ENCODE peak calls at places on chromosomes 6 and 20, in six cellular contexts. E is HCT116, C is aorta, M is MM.1S, W is transverse colon, U is GM23248. X is an unnamed sample.

GRCh38 chr20:23147964-23148720 is 62.0 kb upstream of the CD93 start:
- DNase-seq in E (peak; percentile 80), C (peak; percentile 89), M (no peak), W (no peak), U (peak; percentile 93), X (peak; percentile 60)

GRCh38 chr20:63280929-63281545 is 8.4 kb downstream of the ARFGAP1 start:
- DNase-seq in E (no peak), C (peak; percentile 38), M (no peak), W (no peak), U (peak; percentile 52), X (no peak)

GRCh38 chr20:25723975-25724374 is 27.3 kb upstream of the ZNF337 start:
- DNase-seq in E (no peak), C (no peak), M (no peak), W (no peak), U (no peak), X (no peak)

GRCh38 chr6:113979930-113980329 is 9.0 kb upstream of the HDAC2 start:
- DNase-seq in E (no peak), C (no peak), M (no peak), W (no peak), U (no peak), X (no peak)

GRCh38 chr20:57615472-57615855 is 4.8 kb downstream of the ZBP1 start:
- DNase-seq in E (no peak), C (no peak), M (no peak), W (no peak), U (no peak), X (no peak)

GRCh38 chr6:133504761-133505160 is 263.6 kb downstream of the EYA4 start:
- DNase-seq in E (no peak), C (peak; percentile 50), M (no peak), W (no peak), U (no peak), X (no peak)

GRCh38 chr6:127207591-127208120 is 59.0 kb upstream of the RNF146 start:
- DNase-seq in E (no peak), C (no peak), M (no peak), W (no peak), U (peak; percentile 78), X (no peak)

GRCh38 chr20:36563415-36563814 is 10.0 kb upstream of the TGIF2 start:
- DNase-seq in E (no peak), C (no peak), M (no peak), W (no peak), U (no peak), X (no peak)

GRCh38 chr6:56959938-56960337 is 5.0 kb downstream of the BEND6 start:
- DNase-seq in E (no peak), C (no peak), M (no peak), W (no peak), U (peak; percentile 86), X (no peak)

GRCh38 chr6:47701374-47701773 is 3.0 kb downstream of the ADGRF4 start:
- DNase-seq in E (no peak), C (no peak), M (peak; percentile 40), W (no peak), U (no peak), X (no peak)

GRCh38 chr6:35449287-35449881 is 2.8 kb upstream of the FANCE start:
- DNase-seq in E (no peak), C (no peak), M (peak; percentile 82), W (no peak), U (peak; percentile 88), X (no peak)

GRCh38 chr6:35044771-35045275 is 96.3 kb downstream of the TCP11 start:
- DNase-seq in E (no peak), C (no peak), M (no peak), W (peak; percentile 27), U (peak; percentile 62), X (peak; percentile 33)

GRCh38 chr6:158536084-158536890 is 23.6 kb upstream of the TMEM181 start:
- DNase-seq in E (peak; percentile 37), C (peak; percentile 79), M (peak; percentile 36), W (peak; percentile 79), U (peak; percentile 65), X (peak; percentile 56)

GRCh38 chr6:43837501-43837900 is 67.5 kb downstream of the VEGFA start:
- DNase-seq in E (no peak), C (no peak), M (no peak), W (no peak), U (no peak), X (no peak)

GRCh38 chr6:43074847-43075741 is 1.0 kb upstream of the PTK7 start:
- DNase-seq in E (no peak), C (no peak), M (no peak), W (no peak), U (peak; percentile 77), X (no peak)

GRCh38 chr6:110013396-110013795 is 35.3 kb downstream of the GPR6 start:
- DNase-seq in E (no peak), C (no peak), M (no peak), W (no peak), U (no peak), X (no peak)

GRCh38 chr6:119562168-119562567 is 212.6 kb upstream of the MAN1A1 start:
- DNase-seq in E (no peak), C (no peak), M (peak; percentile 66), W (no peak), U (no peak), X (no peak)

GRCh38 chr6:166515072-166515810 is 71.2 kb downstream of the RAMACL start:
- DNase-seq in E (peak; percentile 55), C (no peak), M (no peak), W (peak; percentile 13), U (peak; percentile 97), X (no peak)

GRCh38 chr20:1242530-1242929 is 16.7 kb downstream of the RAD21L1 start:
- DNase-seq in E (no peak), C (no peak), M (no peak), W (no peak), U (peak; percentile 91), X (no peak)

GRCh38 chr6:40359808-40360207 is 227.4 kb downstream of the LRFN2 start:
- DNase-seq in E (no peak), C (no peak), M (no peak), W (no peak), U (no peak), X (no peak)

GRCh38 chr20:16709017-16709416 is 20.8 kb upstream of the SNRPB2 start:
- DNase-seq in E (no peak), C (no peak), M (peak; percentile 69), W (no peak), U (no peak), X (no peak)

GRCh38 chr20:37526238-37526838 is 1.3 kb downstream of the BLCAP start:
- DNase-seq in E (no peak), C (no peak), M (no peak), W (peak; percentile 33), U (peak; percentile 72), X (peak; percentile 48)

GRCh38 chr20:62156592-62157386 is 13.2 kb downstream of the SS18L1 start:
- DNase-seq in E (peak; percentile 46), C (peak; percentile 75), M (peak; percentile 26), W (peak; percentile 63), U (peak; percentile 69), X (peak; percentile 81)

GRCh38 chr6:140379919-140380318 is 1005.5 kb upstream of the CITED2 start:
- DNase-seq in E (no peak), C (no peak), M (no peak), W (no peak), U (peak; percentile 51), X (no peak)

GRCh38 chr6:6591778-6592388 is 3.4 kb downstream of the LY86 start:
- DNase-seq in E (no peak), C (peak; percentile 79), M (no peak), W (peak; percentile 34), U (no peak), X (no peak)

GRCh38 chr20:1810926-1811620 is 84.1 kb upstream of the SIRPA start:
- DNase-seq in E (no peak), C (peak; percentile 69), M (no peak), W (no peak), U (peak; percentile 46), X (peak; percentile 61)

GRCh38 chr20:56433221-56433879 is 21.3 kb downstream of the CASS4 start:
- DNase-seq in E (no peak), C (no peak), M (no peak), W (no peak), U (peak; percentile 79), X (no peak)

GRCh38 chr6:30942338-30943060 is 1.7 kb downstream of the MUCL3 start:
- DNase-seq in E (peak; percentile 83), C (peak; percentile 79), M (no peak), W (peak; percentile 76), U (peak; percentile 89), X (no peak)

GRCh38 chr6:153172815-153173214 is 41.7 kb upstream of the RGS17 start:
- DNase-seq in E (no peak), C (no peak), M (no peak), W (no peak), U (no peak), X (no peak)

GRCh38 chr6:12749531-12750379 is 33.2 kb downstream of the PHACTR1 start:
- DNase-seq in E (no peak), C (no peak), M (no peak), W (no peak), U (peak; percentile 10), X (peak; percentile 14)

GRCh38 chr20:47950557-47951283 is 165.4 kb upstream of the SULF2 start:
- DNase-seq in E (no peak), C (no peak), M (no peak), W (no peak), U (no peak), X (no peak)

GRCh38 chr20:34562643-34563042 is 4.1 kb downstream of the MAP1LC3A start:
- DNase-seq in E (no peak), C (no peak), M (peak; percentile 15), W (no peak), U (peak; percentile 59), X (no peak)

GRCh38 chr20:63176035-63176434 is 39.9 kb downstream of the YTHDF1 start:
- DNase-seq in E (no peak), C (no peak), M (no peak), W (no peak), U (peak; percentile 32), X (no peak)

GRCh38 chr20:40414843-40415615 is 274.0 kb downstream of the MAFB start:
- DNase-seq in E (no peak), C (no peak), M (no peak), W (peak; percentile 56), U (no peak), X (no peak)

GRCh38 chr20:20630551-20630950 is 81.9 kb downstream of the RALGAPA2 start:
- DNase-seq in E (no peak), C (no peak), M (no peak), W (no peak), U (no peak), X (no peak)

GRCh38 chr6:88166493-88166900 is 350 bp upstream of the CNR1 start:
- DNase-seq in E (no peak), C (peak; percentile 37), M (no peak), W (no peak), U (no peak), X (no peak)
- H3K4me3 ChIP-seq in E (no peak overlapping the region), C (peak overlapping the region; percentile 68), M (peak overlapping the region; percentile 68), W (peak overlapping the region; percentile 40), U (peak overlapping the region; percentile 64), X (peak overlapping the region; percentile 40)

GRCh38 chr20:12969071-12969669 is 39.6 kb upstream of the SPTLC3 start:
- DNase-seq in E (no peak), C (no peak), M (no peak), W (no peak), U (no peak), X (no peak)
- H3K4me3 ChIP-seq in E (no peak overlapping the region), C (no peak overlapping the region), M (no peak overlapping the region), W (no peak overlapping the region), U (no peak overlapping the region), X (no peak overlapping the region)

GRCh38 chr6:27141472-27142015 is 106.0 kb upstream of the PRSS16 start:
- DNase-seq in E (no peak), C (no peak), M (no peak), W (no peak), U (no peak), X (no peak)
- H3K4me3 ChIP-seq in E (no peak overlapping the region), C (no peak overlapping the region), M (peak overlapping the region; percentile 37), W (no peak overlapping the region), U (no peak overlapping the region), X (no peak overlapping the region)

GRCh38 chr6:17984399-17984798 is 3.0 kb downstream of the KIF13A start:
- DNase-seq in E (no peak), C (no peak), M (no peak), W (no peak), U (no peak), X (no peak)
- H3K4me3 ChIP-seq in E (no peak overlapping the region), C (peak overlapping the region; percentile 86), M (no peak overlapping the region), W (no peak overlapping the region), U (peak overlapping the region; percentile 94), X (no peak overlapping the region)